ENCODE peak calls at places on chromosomes 11 and 22, in five cellular contexts. L is cerebellum, I is uterus, Q is astrocyte of the spinal cord, D is Calu3. V is an unnamed sample.

GRCh38 chr22:50010676-50011446 is 1.7 kb downstream of the IL17REL start:
- DNase-seq in I (no peak), Q (no peak), L (no peak), D (no peak), V (no peak)

GRCh38 chr11:69328231-69328630 is 34.3 kb downstream of the MYEOV start:
- DNase-seq in I (no peak), D (no peak), Q (no peak), L (no peak), V (no peak)

GRCh38 chr11:69364901-69365300 is 70.9 kb downstream of the MYEOV start:
- DNase-seq in L (no peak), I (no peak), D (no peak), Q (peak), V (no peak)

GRCh38 chr11:97738751-97739150 is 1282.0 kb upstream of the CNTN5 start:
- DNase-seq in I (no peak), Q (peak), D (no peak), L (no peak), V (no peak)

GRCh38 chr11:124762077-124762623 is at the start of gene ESAM:
- DNase-seq in I (no peak), D (peak), L (no peak), Q (no peak), V (peak)

GRCh38 chr11:9765320-9766101 is 101.6 kb downstream of the SWAP70 start:
- DNase-seq in L (no peak), D (no peak), Q (peak), I (peak), V (no peak)

GRCh38 chr22:39090426-39091064 is 6.5 kb upstream of the APOBEC3H start:
- DNase-seq in I (no peak), Q (no peak), L (no peak), D (no peak), V (no peak)

GRCh38 chr11:17574799-17575144 is 27.7 kb downstream of the OTOG start:
- DNase-seq in D (no peak), Q (no peak), I (no peak), L (no peak), V (no peak)

GRCh38 chr11:61132646-61133045 is 28.6 kb downstream of the VPS37C start:
- DNase-seq in L (no peak), Q (no peak), I (no peak), D (no peak), V (no peak)

GRCh38 chr11:445765-446588 is 4.1 kb upstream of the PTDSS2 start:
- DNase-seq in I (no peak), Q (no peak), D (no peak), L (no peak), V (no peak)

GRCh38 chr11:61486779-61487178 is 21.8 kb upstream of the LRRC10B start:
- DNase-seq in Q (no peak), D (peak), L (no peak), I (no peak), V (no peak)

GRCh38 chr11:111707039-111707690 is 59.0 kb downstream of the PPP2R1B start:
- DNase-seq in I (peak), L (no peak), D (peak), Q (peak), V (no peak)

GRCh38 chr22:40592352-40593113 is 44.0 kb downstream of the MRTFA start:
- DNase-seq in L (no peak), I (no peak), D (no peak), Q (no peak), V (no peak)

V was measured in GF-D8.